ENCODE peak calls at places on chromosomes 11 and 22, in ten cellular contexts. P, H, N, J, D, M, O, Y, L and C are unnamed samples.

GRCh38 chr22:42808516-42808915 is 48.6 kb downstream of the ARFGAP3 start:
- DNase-seq in O (no peak), N (no peak), H (no peak), M (no peak), L (no peak), Y (no peak), D (no peak), P (no peak), J (no peak), C (no peak)

GRCh38 chr22:28829358-28830181 is 29.2 kb upstream of the XBP1 start:
- DNase-seq in N (peak; percentile 80), D (peak; percentile 79), J (peak; percentile 83), L (peak; percentile 62), P (peak; percentile 84), O (peak; percentile 55), H (peak; percentile 75), M (peak; percentile 73), Y (peak; percentile 47), C (peak; percentile 79)

GRCh38 chr11:118903204-118904015 is 19.7 kb downstream of the CXCR5 start:
- DNase-seq in J (no peak), M (no peak), H (no peak), D (no peak), P (no peak), L (no peak), Y (no peak), N (no peak), O (no peak), C (no peak)

GRCh38 chr11:46889689-46890475 is 28.5 kb downstream of the LRP4 start:
- DNase-seq in Y (peak; percentile 52), P (peak; percentile 65), J (peak; percentile 86), M (peak; percentile 62), O (peak; percentile 64), H (peak; percentile 81), N (peak; percentile 77), L (peak; percentile 62), D (peak; percentile 79), C (peak; percentile 79)

GRCh38 chr11:73237471-73238290 is 19.6 kb downstream of the P2RY2 start:
- DNase-seq in D (peak; percentile 32), L (no peak), M (peak; percentile 51), P (peak; percentile 92), J (peak; percentile 43), O (no peak), Y (peak; percentile 19), N (no peak), H (no peak), C (no peak)

GRCh38 chr11:1128333-1129142 is 29.2 kb upstream of the MUC5AC start:
- DNase-seq in H (no peak), P (no peak), Y (no peak), L (peak; percentile 9), M (no peak), D (no peak), O (no peak), J (no peak), N (peak; percentile 11), C (peak; percentile 3)

GRCh38 chr11:13721760-13722159 is 53.3 kb downstream of the FAR1 start:
- DNase-seq in N (no peak), L (no peak), Y (no peak), O (peak; percentile 37), H (no peak), M (no peak), P (no peak), D (peak; percentile 62), J (peak; percentile 13), C (no peak)

GRCh38 chr22:22168190-22168940 is 76.2 kb upstream of the VPREB1 start:
- DNase-seq in N (no peak), H (no peak), M (no peak), L (no peak), J (peak; percentile 54), O (peak; percentile 39), Y (no peak), P (no peak), D (peak; percentile 39), C (no peak)

GRCh38 chr11:76729214-76729613 is 53.9 kb upstream of the TSKU start:
- DNase-seq in D (no peak), N (no peak), Y (no peak), P (no peak), J (no peak), H (no peak), M (no peak), O (no peak), L (no peak), C (no peak)

GRCh38 chr22:29581799-29582198 is 886 bp upstream of the NIPSNAP1 start:
- DNase-seq in Y (no peak), O (peak; percentile 50), P (no peak), M (no peak), N (no peak), L (no peak), J (no peak), H (no peak), D (no peak), C (no peak)

GRCh38 chr11:46389450-46390330 is 1.9 kb downstream of the CHRM4 start:
- DNase-seq in L (peak; percentile 75), N (peak; percentile 39), Y (no peak), P (peak; percentile 84), J (peak; percentile 62), D (peak; percentile 62), H (peak; percentile 90), M (peak; percentile 74), O (peak; percentile 23), C (peak; percentile 89)

GRCh38 chr11:3056296-3057068 is 741 bp downstream of the CARS1 start:
- DNase-seq in D (no peak), J (no peak), H (no peak), L (no peak), P (no peak), M (peak; percentile 31), N (no peak), O (peak; percentile 7), Y (no peak), C (no peak)

GRCh38 chr22:24411256-24412004 is 16.0 kb upstream of the ADORA2A start:
- DNase-seq in M (no peak), H (no peak), Y (no peak), O (no peak), P (peak; percentile 36), L (no peak), N (no peak), D (no peak), J (no peak), C (no peak)

GRCh38 chr11:3044004-3044403 is 13.2 kb downstream of the CARS1 start:
- DNase-seq in N (peak; percentile 70), H (no peak), P (peak; percentile 78), O (no peak), J (peak; percentile 62), L (no peak), D (peak; percentile 53), Y (no peak), M (no peak), C (no peak)

GRCh38 chr11:46560300-46561025 is 33.4 kb downstream of the AMBRA1 start:
- DNase-seq in D (peak; percentile 69), L (no peak), H (no peak), J (peak; percentile 68), O (no peak), N (no peak), P (no peak), M (no peak), Y (no peak), C (no peak)

GRCh38 chr11:35288311-35288710 is 131.0 kb downstream of the SLC1A2 start:
- DNase-seq in O (no peak), M (no peak), J (no peak), Y (no peak), P (no peak), D (no peak), H (no peak), N (no peak), L (no peak), C (no peak)

GRCh38 chr11:92707665-92708064 is 261.8 kb upstream of the MTNR1B start:
- DNase-seq in D (no peak), J (no peak), H (peak; percentile 17), N (no peak), P (no peak), L (no peak), M (no peak), Y (no peak), O (no peak), C (no peak)

GRCh38 chr11:46972821-46973220 is 36.3 kb downstream of the CSTPP1 start:
- DNase-seq in Y (no peak), O (no peak), N (no peak), M (no peak), L (no peak), D (no peak), P (no peak), H (no peak), J (no peak), C (no peak)

DNA sequence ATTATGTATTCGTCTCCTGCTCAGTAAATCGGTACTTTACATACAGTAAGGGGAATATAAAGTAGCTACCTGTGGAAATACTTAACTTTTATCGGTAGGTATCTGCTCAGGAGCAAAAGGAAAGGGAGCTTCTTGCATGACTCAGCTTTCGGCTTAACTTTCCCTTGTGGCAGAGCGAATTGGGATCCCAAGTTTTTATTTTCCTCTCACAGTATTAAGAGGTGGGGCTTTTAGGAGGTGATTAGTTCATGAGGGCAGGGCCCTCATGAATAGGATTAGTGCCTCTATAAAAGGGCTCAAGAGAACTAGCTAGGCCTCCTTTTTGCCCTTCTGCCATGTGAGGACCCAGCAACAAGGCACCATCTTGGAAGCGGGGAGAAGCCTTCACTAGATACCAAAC is 18.7 kb downstream of the RCN1 start:
- DNase-seq in M (no peak), J (no peak), O (peak; percentile 11), D (no peak), L (no peak), Y (no peak), N (no peak), H (no peak), P (no peak), C (no peak)
- TF ChIP-seq CTCF in M (no peak), J (no peak), O (no peak), D (no peak), L (no peak), Y (no peak), N (no peak), H (no peak), P (no peak), C (no peak)

DNA sequence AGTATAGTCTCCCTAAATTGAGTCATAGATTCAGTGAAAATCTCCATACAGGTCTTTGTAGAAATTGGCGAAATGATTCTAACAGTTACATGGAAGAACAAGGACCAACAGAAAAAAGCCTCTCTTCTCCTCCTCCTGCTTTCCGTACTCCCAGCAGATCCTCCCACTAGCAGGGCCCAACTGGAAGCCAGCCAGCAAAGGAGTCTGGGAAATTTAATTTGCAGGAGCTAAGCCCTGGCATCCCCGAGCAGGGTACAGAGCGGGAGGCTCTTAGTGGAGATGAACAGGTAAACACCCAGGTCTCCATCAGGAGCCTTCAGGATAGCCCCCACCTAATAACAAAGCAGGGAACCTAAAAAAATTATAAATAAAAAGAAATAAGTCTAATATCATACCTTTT is 1473.8 kb downstream of the TBC1D22A start:
- DNase-seq in H (no peak), M (no peak), O (no peak), L (no peak), J (no peak), D (no peak), N (no peak), P (no peak), Y (no peak), C (no peak)
- TF ChIP-seq CTCF in H (no peak), M (no peak), O (no peak), L (no peak), J (no peak), D (no peak), N (no peak), P (no peak), Y (no peak), C (no peak)

GRCh38 chr11:115678942-115679341 is 174.7 kb upstream of the CADM1 start:
- DNase-seq in Y (no peak), J (no peak), P (no peak), O (no peak), H (peak; percentile 74), N (no peak), D (no peak), L (no peak), M (no peak), C (peak; percentile 53)
- TF ChIP-seq CTCF in Y (no peak), J (no peak), P (peak; percentile 12), O (peak; percentile 22), H (no peak), N (no peak), D (no peak), L (peak; percentile 38), M (peak; percentile 43), C (no peak)

GRCh38 chr22:38953577-38954413 is 3.6 kb upstream of the APOBEC3A start:
- DNase-seq in Y (no peak), J (no peak), N (no peak), D (no peak), P (no peak), O (peak; percentile 69), H (no peak), L (no peak), M (no peak), C (no peak)
- TF ChIP-seq CTCF in Y (no peak), J (no peak), N (no peak), D (no peak), P (no peak), O (no peak), H (no peak), L (no peak), M (no peak), C (no peak)